ENCODE peak calls at places on chromosomes 13 and 19, in ten cellular contexts. One of them, this sample, is unnamed.

GRCh38 chr19:5691930-5692784 is 2.1 kb downstream of the RPL36 start:
- DNase-seq in HAP-1: peak; percentile 55
- DNase-seq in ureter: no peak
- DNase-seq in RCC 7860: no peak
- DNase-seq in cardiac fibroblast: no peak
- DNase-seq in mucosa of gallbladder: no peak
- DNase-seq in GM10248: no peak
- DNase-seq in Kasumi-1: no peak
- DNase-seq in epithelial cell of esophagus: peak; percentile 21
- DNase-seq in gastrocnemius medialis: no peak
- DNase-seq in this sample: no peak

GRCh38 chr19:17205237-17206140 is 9.7 kb upstream of the USE1 start:
- DNase-seq in HAP-1: peak; percentile 74
- DNase-seq in RCC 7860: peak; percentile 18
- DNase-seq in epithelial cell of esophagus: peak; percentile 76
- DNase-seq in mucosa of gallbladder: peak; percentile 55
- DNase-seq in gastrocnemius medialis: no peak
- DNase-seq in Kasumi-1: peak; percentile 44
- DNase-seq in ureter: no peak
- DNase-seq in cardiac fibroblast: peak; percentile 68
- DNase-seq in GM10248: peak; percentile 60
- DNase-seq in this sample: peak; percentile 66

GRCh38 chr13:24097667-24098066 is 62.9 kb upstream of the SPATA13 start:
- DNase-seq in ureter: no peak
- DNase-seq in cardiac fibroblast: no peak
- DNase-seq in gastrocnemius medialis: no peak
- DNase-seq in GM10248: no peak
- DNase-seq in HAP-1: no peak
- DNase-seq in epithelial cell of esophagus: no peak
- DNase-seq in Kasumi-1: peak; percentile 2
- DNase-seq in RCC 7860: no peak
- DNase-seq in mucosa of gallbladder: no peak
- DNase-seq in this sample: no peak

GRCh38 chr13:29436291-29436690 is 159.2 kb downstream of the SLC7A1 start:
- DNase-seq in RCC 7860: no peak
- DNase-seq in epithelial cell of esophagus: peak; percentile 87
- DNase-seq in cardiac fibroblast: peak; percentile 85
- DNase-seq in gastrocnemius medialis: no peak
- DNase-seq in Kasumi-1: no peak
- DNase-seq in HAP-1: no peak
- DNase-seq in GM10248: no peak
- DNase-seq in mucosa of gallbladder: no peak
- DNase-seq in ureter: no peak
- DNase-seq in this sample: no peak

GRCh38 chr13:25375727-25376358 is 4.1 kb downstream of the ATP8A2 start:
- DNase-seq in cardiac fibroblast: peak; percentile 60
- DNase-seq in ureter: no peak
- DNase-seq in RCC 7860: no peak
- DNase-seq in HAP-1: peak; percentile 72
- DNase-seq in gastrocnemius medialis: no peak
- DNase-seq in GM10248: peak; percentile 65
- DNase-seq in Kasumi-1: peak; percentile 51
- DNase-seq in mucosa of gallbladder: peak; percentile 18
- DNase-seq in epithelial cell of esophagus: peak; percentile 50
- DNase-seq in this sample: peak; percentile 68

GRCh38 chr13:47843005-47843404 is 158.1 kb downstream of the SUCLA2 start:
- DNase-seq in ureter: no peak
- DNase-seq in gastrocnemius medialis: no peak
- DNase-seq in epithelial cell of esophagus: no peak
- DNase-seq in mucosa of gallbladder: no peak
- DNase-seq in HAP-1: no peak
- DNase-seq in RCC 7860: no peak
- DNase-seq in GM10248: no peak
- DNase-seq in Kasumi-1: no peak
- DNase-seq in cardiac fibroblast: no peak
- DNase-seq in this sample: no peak

GRCh38 chr19:48632692-48633147 is 4.5 kb downstream of the DBP start:
- DNase-seq in HAP-1: no peak
- DNase-seq in RCC 7860: peak; percentile 64
- DNase-seq in gastrocnemius medialis: no peak
- DNase-seq in epithelial cell of esophagus: peak; percentile 87
- DNase-seq in cardiac fibroblast: peak; percentile 53
- DNase-seq in mucosa of gallbladder: no peak
- DNase-seq in Kasumi-1: no peak
- DNase-seq in GM10248: no peak
- DNase-seq in ureter: no peak
- DNase-seq in this sample: no peak

GRCh38 chr19:37954421-37954874 is 47.4 kb downstream of the SIPA1L3 start:
- DNase-seq in mucosa of gallbladder: no peak
- DNase-seq in cardiac fibroblast: no peak
- DNase-seq in HAP-1: peak; percentile 29
- DNase-seq in epithelial cell of esophagus: no peak
- DNase-seq in gastrocnemius medialis: no peak
- DNase-seq in ureter: no peak
- DNase-seq in Kasumi-1: peak; percentile 33
- DNase-seq in RCC 7860: no peak
- DNase-seq in GM10248: no peak
- DNase-seq in this sample: no peak

GRCh38 chr19:35753634-35754364 is 3.0 kb downstream of the HSPB6 start:
- DNase-seq in GM10248: no peak
- DNase-seq in epithelial cell of esophagus: no peak
- DNase-seq in cardiac fibroblast: no peak
- DNase-seq in HAP-1: no peak
- DNase-seq in mucosa of gallbladder: no peak
- DNase-seq in RCC 7860: no peak
- DNase-seq in ureter: peak; percentile 45
- DNase-seq in Kasumi-1: no peak
- DNase-seq in gastrocnemius medialis: no peak
- DNase-seq in this sample: no peak

GRCh38 chr19:8310342-8311055 is 2.3 kb upstream of the CD320 start:
- DNase-seq in mucosa of gallbladder: no peak
- DNase-seq in GM10248: no peak
- DNase-seq in RCC 7860: no peak
- DNase-seq in epithelial cell of esophagus: no peak
- DNase-seq in cardiac fibroblast: no peak
- DNase-seq in gastrocnemius medialis: no peak
- DNase-seq in HAP-1: peak; percentile 5
- DNase-seq in ureter: no peak
- DNase-seq in Kasumi-1: no peak
- DNase-seq in this sample: peak; percentile 1

GRCh38 chr13:42048323-42048624 is 174 bp upstream of the DGKH start:
- DNase-seq in epithelial cell of esophagus: no peak
- DNase-seq in mucosa of gallbladder: no peak
- DNase-seq in HAP-1: no peak
- DNase-seq in RCC 7860: no peak
- DNase-seq in GM10248: no peak
- DNase-seq in ureter: no peak
- DNase-seq in cardiac fibroblast: no peak
- DNase-seq in gastrocnemius medialis: no peak
- DNase-seq in Kasumi-1: peak; percentile 30
- DNase-seq in this sample: no peak

This sample was measured in endothelial cell.